ENCODE peak calls at places on chromosomes 5 and 9, in eight cellular contexts. Q is PC-3, H is dorsolateral prefrontal cortex, K is prostate gland, P is cardiac muscle cell, D is Panc1, B is Caco-2, C is Peyer's patch. G is an unnamed sample.

GRCh38 chr5:72178910-72179815 is 71.9 kb downstream of the MAP1B start:
- DNase-seq in C (no peak), B (no peak), Q (peak; percentile 88), P (peak; percentile 94), D (no peak), K (peak; percentile 67), H (no peak), G (peak; percentile 68)

GRCh38 chr5:152560508-152561137 is 155.5 kb upstream of the NMUR2 start:
- DNase-seq in Q (peak; percentile 56), C (peak; percentile 21), P (peak; percentile 75), H (peak; percentile 73), K (no peak), B (peak; percentile 62), D (peak; percentile 18), G (peak; percentile 50)

GRCh38 chr5:77444356-77444755 is 47.8 kb downstream of the WDR41 start:
- DNase-seq in K (no peak), H (no peak), Q (no peak), B (no peak), P (no peak), C (no peak), D (no peak), G (no peak)

GRCh38 chr9:125422853-125423252 is 161.2 kb downstream of the GAPVD1 start:
- DNase-seq in B (no peak), P (no peak), C (no peak), K (no peak), H (no peak), D (no peak), Q (no peak), G (no peak)

GRCh38 chr9:125486576-125486975 is 220.4 kb downstream of the MAPKAP1 start:
- DNase-seq in C (no peak), K (no peak), P (no peak), D (no peak), H (no peak), Q (no peak), B (no peak), G (no peak)

GRCh38 chr5:157476699-157477408 is 16.8 kb downstream of the NIPAL4 start:
- DNase-seq in K (peak; percentile 53), H (no peak), D (no peak), Q (peak; percentile 91), C (no peak), B (peak; percentile 67), P (peak; percentile 82), G (no peak)

GRCh38 chr5:59840200-59840601 is 53.3 kb downstream of the PDE4D start:
- DNase-seq in C (no peak), B (peak; percentile 7), P (peak; percentile 45), D (no peak), H (no peak), Q (no peak), K (no peak), G (no peak)

GRCh38 chr5:2196416-2196815 is 313.7 kb upstream of the IRX4 start:
- DNase-seq in B (no peak), Q (no peak), D (no peak), C (no peak), K (no peak), P (no peak), H (no peak), G (no peak)

GRCh38 chr9:119003218-119003617 is 366.0 kb downstream of the BRINP1 start:
- DNase-seq in B (no peak), C (no peak), H (no peak), K (no peak), Q (no peak), P (no peak), D (no peak), G (no peak)

GRCh38 chr9:78365979-78366697 is 69.2 kb downstream of the PSAT1 start:
- DNase-seq in H (no peak), B (no peak), Q (peak; percentile 52), C (no peak), D (no peak), P (peak; percentile 40), K (no peak), G (no peak)

GRCh38 chr9:26723486-26723885 is 169.1 kb downstream of the CAAP1 start:
- DNase-seq in Q (peak; percentile 57), C (no peak), D (no peak), B (peak; percentile 13), P (peak; percentile 29), H (no peak), K (no peak), G (no peak)

GRCh38 chr5:94153736-94154450 is 412.5 kb upstream of the POU5F2 start:
- DNase-seq in D (no peak), Q (no peak), K (no peak), B (no peak), H (no peak), P (peak; percentile 24), C (no peak), G (no peak)

GRCh38 chr9:88220652-88221051 is 82.4 kb upstream of the SPATA31C2 start:
- DNase-seq in H (no peak), K (no peak), D (no peak), P (no peak), Q (no peak), B (no peak), C (no peak), G (no peak)

GRCh38 chr9:26129216-26129615 is 451.0 kb upstream of the TUSC1 start:
- DNase-seq in C (no peak), K (no peak), Q (no peak), B (no peak), D (no peak), P (no peak), H (no peak), G (no peak)

GRCh38 chr5:143235423-143235822 is 168.1 kb downstream of the NR3C1 start:
- DNase-seq in H (no peak), D (no peak), C (no peak), B (no peak), K (no peak), P (peak; percentile 66), Q (peak; percentile 50), G (no peak)

GRCh38 chr5:74934949-74935751 is 69.0 kb upstream of the FAM169A start:
- DNase-seq in P (peak; percentile 65), Q (peak; percentile 55), C (no peak), B (no peak), D (no peak), K (no peak), H (no peak), G (no peak)

GRCh38 chr5:83277953-83278352 is 193.6 kb upstream of the VCAN start:
- DNase-seq in B (no peak), H (no peak), C (no peak), D (no peak), K (no peak), Q (no peak), P (no peak), G (no peak)

GRCh38 chr5:139647406-139648204 is 544 bp upstream of the CXXC5 start:
- DNase-seq in Q (no peak), H (peak; percentile 44), B (no peak), P (no peak), K (no peak), C (no peak), D (no peak), G (peak; percentile 25)
- H3K4me3 ChIP-seq in Q (peak overlapping the region; percentile 85), H (peak overlapping the region; percentile 84), B (peak overlapping the region; percentile 91), P (peak overlapping the region; percentile 75), K (peak overlapping the region; percentile 79), C (peak overlapping the region; percentile 83), D (peak overlapping the region; percentile 50), G (peak overlapping the region; percentile 98)

GRCh38 chr9:113873926-113874325 is 2.2 kb upstream of the ZNF618 start:
- DNase-seq in D (no peak), B (no peak), P (no peak), C (no peak), K (no peak), H (no peak), Q (no peak), G (no peak)

GRCh38 chr9:113872485-113873143 is 3.5 kb upstream of the ZNF618 start:
- DNase-seq in K (no peak), H (no peak), C (no peak), P (no peak), D (no peak), B (no peak), Q (no peak), G (no peak)

GRCh38 chr9:113863345-113863744 is 12.8 kb upstream of the ZNF618 start:
- DNase-seq in H (no peak), P (no peak), Q (peak; percentile 18), K (no peak), C (no peak), B (no peak), D (no peak), G (no peak)

GRCh38 chr9:113873446-113873845 is 2.7 kb upstream of the ZNF618 start:
- DNase-seq in H (no peak), D (no peak), C (no peak), B (no peak), K (no peak), P (no peak), Q (no peak), G (no peak)

DNA sequence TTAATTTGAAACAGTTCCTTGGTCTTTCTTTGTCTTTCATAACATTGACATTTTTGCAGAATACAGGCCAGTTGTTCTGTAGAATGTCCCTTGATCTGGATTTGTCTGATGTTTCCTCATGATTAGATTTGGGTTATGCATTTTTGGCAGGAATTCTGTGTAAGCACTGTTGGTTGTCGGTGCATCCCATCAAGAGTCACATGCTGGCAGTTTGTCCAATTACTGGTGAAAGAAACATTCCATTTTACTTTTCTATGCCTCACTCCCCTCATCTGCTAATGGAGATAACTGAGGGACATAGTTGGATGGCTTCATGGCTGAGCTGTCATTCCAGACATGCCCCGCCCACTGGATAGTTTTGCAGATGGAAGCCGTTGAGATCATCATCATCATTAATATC is 7.6 kb upstream of the ZNF618 start:
- DNase-seq in H (no peak), B (no peak), K (no peak), D (no peak), C (no peak), Q (no peak), P (no peak), G (no peak)
- H3K4me3 ChIP-seq in H (no peak overlapping the region), B (no peak overlapping the region), K (no peak overlapping the region), D (no peak overlapping the region), C (no peak overlapping the region), Q (no peak overlapping the region), P (no peak overlapping the region), G (no peak overlapping the region)

DNA sequence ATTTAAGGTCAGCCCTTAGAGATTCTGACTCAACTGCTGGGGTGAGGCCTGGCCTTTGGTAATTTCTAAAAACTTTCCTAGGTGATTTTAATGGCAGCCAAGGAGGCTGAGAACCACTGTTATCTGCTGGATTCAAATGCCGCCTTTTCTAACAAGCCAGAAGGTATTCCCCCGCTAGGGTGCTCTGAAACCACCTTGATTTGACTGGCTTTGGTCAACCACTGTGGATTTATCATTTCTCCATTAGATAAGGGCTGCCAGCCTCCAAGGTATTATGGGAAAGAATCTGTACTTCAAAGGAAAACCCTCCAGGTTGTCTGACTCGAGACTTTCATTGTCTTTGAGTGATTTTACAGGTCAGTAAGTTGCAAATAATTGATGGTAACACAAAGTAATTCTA is 4.3 kb downstream of the ANXA6 start:
- DNase-seq in P (no peak), H (no peak), D (no peak), Q (no peak), C (no peak), K (no peak), B (no peak), G (no peak)
- H3K4me3 ChIP-seq in P (no peak overlapping the region), H (no peak overlapping the region), D (no peak overlapping the region), Q (no peak overlapping the region), C (no peak overlapping the region), K (no peak overlapping the region), B (no peak overlapping the region), G (no peak overlapping the region)

DNA sequence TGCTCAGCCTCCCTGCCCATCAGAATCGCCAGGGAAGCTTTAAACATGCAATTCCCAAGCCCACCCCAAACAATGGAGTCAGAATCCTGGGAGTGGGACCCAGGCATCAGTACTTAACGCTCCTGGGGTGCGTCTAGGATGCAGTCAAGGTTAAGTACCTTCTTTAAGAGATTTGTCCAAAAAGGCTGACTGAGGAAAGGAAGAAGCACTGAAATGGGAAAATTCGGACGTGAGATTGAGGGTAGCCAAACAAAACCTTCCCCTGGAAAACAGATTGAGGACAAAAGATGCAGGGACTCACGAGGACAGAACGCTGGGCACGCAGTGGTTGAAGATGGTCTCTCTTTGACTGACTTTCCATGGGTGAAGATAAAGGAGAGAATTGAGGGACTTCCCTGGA is 143.5 kb downstream of the MTX3 start:
- DNase-seq in Q (no peak), D (no peak), H (no peak), K (no peak), C (no peak), P (no peak), B (no peak), G (no peak)
- H3K4me3 ChIP-seq in Q (no peak overlapping the region), D (no peak overlapping the region), H (no peak overlapping the region), K (no peak overlapping the region), C (no peak overlapping the region), P (no peak overlapping the region), B (no peak overlapping the region), G (no peak overlapping the region)

G was measured in heart left ventricle.